ENCODE peak calls at places on chromosomes 12 and 14, in ten cellular contexts. I, O, V, Q, W, L, M, B, N and U are unnamed samples.

GRCh38 chr12:11749943-11750690 is 100.6 kb downstream of the ETV6 start:
- DNase-seq in I (no peak), O (no peak), V (no peak), Q (no peak), W (no peak), L (no peak), M (no peak), B (no peak), N (no peak), U (no peak)

GRCh38 chr14:22793976-22794375 is 21.3 kb downstream of the SLC7A7 start:
- DNase-seq in I (no peak), O (no peak), V (no peak), Q (no peak), W (no peak), L (no peak), M (no peak), B (no peak), N (no peak), U (no peak)

GRCh38 chr14:98633380-98633779 is 638.6 kb downstream of the BCL11B start:
- DNase-seq in I (no peak), O (peak), V (no peak), Q (no peak), W (no peak), L (no peak), M (no peak), B (no peak), N (no peak), U (no peak)

GRCh38 chr14:67513631-67514108 is 19.4 kb upstream of the PLEKHH1 start:
- DNase-seq in I (no peak), O (no peak), V (no peak), Q (no peak), W (no peak), L (no peak), M (peak), B (no peak), N (no peak), U (no peak)

GRCh38 chr14:69023035-69023434 is 43.9 kb upstream of the ACTN1 start:
- DNase-seq in I (no peak), O (no peak), V (no peak), Q (no peak), W (no peak), L (no peak), M (no peak), B (no peak), N (no peak), U (no peak)

GRCh38 chr12:57517187-57517586 is 3.1 kb downstream of the DDIT3 start:
- DNase-seq in I (no peak), O (no peak), V (no peak), Q (no peak), W (no peak), L (no peak), M (no peak), B (no peak), N (no peak), U (no peak)

GRCh38 chr14:103296007-103296406 is 38.0 kb upstream of the EIF5 start:
- DNase-seq in I (no peak), O (no peak), V (no peak), Q (no peak), W (peak), L (no peak), M (no peak), B (peak), N (no peak), U (no peak)

GRCh38 chr14:105074601-105075053 is 9.4 kb upstream of the GPR132 start:
- DNase-seq in I (no peak), O (no peak), V (no peak), Q (no peak), W (peak), L (peak), M (no peak), B (no peak), N (no peak), U (peak)

GRCh38 chr12:19577131-19577530 is 137.8 kb downstream of the AEBP2 start:
- DNase-seq in I (no peak), O (no peak), V (no peak), Q (no peak), W (no peak), L (no peak), M (no peak), B (no peak), N (no peak), U (no peak)

GRCh38 chr14:90301580-90302181 is 30.1 kb downstream of the NRDE2 start:
- DNase-seq in I (no peak), O (no peak), V (peak), Q (no peak), W (no peak), L (no peak), M (no peak), B (peak), N (no peak), U (no peak)

GRCh38 chr14:64340560-64341196 is 46.5 kb upstream of the ESR2 start:
- DNase-seq in I (no peak), O (no peak), V (no peak), Q (no peak), W (no peak), L (no peak), M (no peak), B (no peak), N (no peak), U (no peak)

GRCh38 chr12:3600039-3600720 is 109.2 kb downstream of the PRMT8 start:
- DNase-seq in I (no peak), O (no peak), V (no peak), Q (no peak), W (no peak), L (no peak), M (no peak), B (no peak), N (no peak), U (no peak)

GRCh38 chr14:91493169-91493568 is 16.9 kb downstream of the PPP4R3A start:
- DNase-seq in I (no peak), O (no peak), V (no peak), Q (no peak), W (no peak), L (no peak), M (no peak), B (no peak), N (no peak), U (no peak)

GRCh38 chr14:74852922-74853530 is 22.9 kb downstream of the PROX2 start:
- DNase-seq in I (no peak), O (no peak), V (no peak), Q (no peak), W (no peak), L (no peak), M (no peak), B (peak), N (no peak), U (no peak)

GRCh38 chr14:37124617-37125016 is 47.8 kb downstream of the SLC25A21 start:
- DNase-seq in I (peak), O (no peak), V (no peak), Q (no peak), W (no peak), L (no peak), M (no peak), B (no peak), N (no peak), U (no peak)
- TF ChIP-seq CTCF in I (peak), O (no peak), V (peak), Q (no peak), W (no peak), L (no peak), M (no peak), B (no peak), N (no peak), U (no peak)

GRCh38 chr12:26918321-26919215 is 19.2 kb downstream of the INTS13 start:
- DNase-seq in I (peak), O (no peak), V (no peak), Q (no peak), W (no peak), L (no peak), M (no peak), B (peak), N (no peak), U (no peak)
- TF ChIP-seq CTCF in I (no peak), O (peak), V (peak), Q (no peak), W (no peak), L (no peak), M (no peak), B (peak), N (no peak), U (no peak)

GRCh38 chr12:76346798-76347420 is 1.3 kb downstream of the BBS10 start:
- DNase-seq in I (peak), O (peak), V (no peak), Q (no peak), W (no peak), L (no peak), M (no peak), B (no peak), N (no peak), U (no peak)

GRCh38 chr12:76345569-76345968 is 2.6 kb downstream of the BBS10 start:
- DNase-seq in I (no peak), O (no peak), V (no peak), Q (no peak), W (no peak), L (no peak), M (no peak), B (no peak), N (no peak), U (no peak)

GRCh38 chr12:76346236-76346635 is 2.0 kb downstream of the BBS10 start:
- DNase-seq in I (no peak), O (no peak), V (no peak), Q (no peak), W (no peak), L (no peak), M (no peak), B (no peak), N (no peak), U (no peak)

GRCh38 chr12:76348079-76348901 is at the start of gene BBS10:
- DNase-seq in I (peak), O (peak), V (peak), Q (peak), W (peak), L (peak), M (peak), B (peak), N (peak), U (peak)
- TF ChIP-seq CTCF in I (peak), O (peak), V (peak), Q (no peak), W (no peak), L (peak), M (no peak), B (peak), N (peak), U (peak)

GRCh38 chr14:51457858-51458562 is 193.7 kb upstream of the FRMD6 start:
- DNase-seq in I (peak), O (no peak), V (no peak), Q (no peak), W (no peak), L (no peak), M (no peak), B (no peak), N (no peak), U (no peak)

GRCh38 chr14:51462706-51463105 is 189.0 kb upstream of the FRMD6 start:
- DNase-seq in I (no peak), O (no peak), V (no peak), Q (no peak), W (no peak), L (no peak), M (no peak), B (no peak), N (no peak), U (no peak)

GRCh38 chr14:51462182-51462581 is 189.5 kb upstream of the FRMD6 start:
- DNase-seq in I (no peak), O (no peak), V (no peak), Q (no peak), W (no peak), L (no peak), M (no peak), B (no peak), N (no peak), U (no peak)

GRCh38 chr14:51458563-51458955 is 193.2 kb upstream of the FRMD6 start:
- DNase-seq in I (no peak), O (no peak), V (peak), Q (no peak), W (no peak), L (no peak), M (no peak), B (no peak), N (no peak), U (no peak)

GRCh38 chr14:51460051-51460450 is 191.7 kb upstream of the FRMD6 start:
- DNase-seq in I (no peak), O (no peak), V (no peak), Q (no peak), W (no peak), L (no peak), M (no peak), B (no peak), N (no peak), U (no peak)
- TF ChIP-seq CTCF in I (no peak), O (no peak), V (no peak), Q (no peak), W (no peak), L (no peak), M (no peak), B (no peak), N (no peak), U (no peak)